ENCODE peak calls at places on chromosomes 16 and 17, in four cellular contexts. V is thyroid gland, N is uterus, J is ovary. W is an unnamed sample.

GRCh38 chr16:74558873-74559272 is 48.0 kb downstream of the GLG1 start:
- DNase-seq in J (no peak), N (no peak), V (no peak), W (no peak)

GRCh38 chr16:83344014-83344413 is 463.8 kb upstream of the HSBP1 start:
- DNase-seq in V (no peak), N (peak; percentile 37), J (no peak), W (no peak)

GRCh38 chr16:74438492-74438979 is 17.3 kb upstream of the CLEC18B start:
- DNase-seq in J (no peak), N (no peak), V (no peak), W (no peak)

GRCh38 chr17:22300731-22301352 is 608.5 kb downstream of the KCNJ18 start:
- DNase-seq in N (no peak), V (no peak), J (no peak), W (peak; percentile 73)

GRCh38 chr16:56286819-56287218 is 95.5 kb downstream of the GNAO1 start:
- DNase-seq in J (no peak), V (no peak), N (no peak), W (no peak)

GRCh38 chr16:82195917-82196494 is 26.0 kb upstream of the MPHOSPH6 start:
- DNase-seq in V (no peak), J (no peak), N (no peak), W (no peak)

GRCh38 chr17:78484300-78485159 is 92.7 kb downstream of the DNAH17 start:
- DNase-seq in N (no peak), J (no peak), V (no peak), W (peak; percentile 44)

GRCh38 chr17:17122781-17123483 is 80.7 kb downstream of the MPRIP start:
- DNase-seq in V (no peak), N (no peak), J (no peak), W (no peak)

GRCh38 chr16:4693956-4694663 is 748 bp downstream of the NUDT16L1 start:
- DNase-seq in N (peak; percentile 74), J (peak; percentile 75), V (peak; percentile 73), W (no peak)

GRCh38 chr16:57245472-57246113 is 534 bp downstream of the ARL2BP start:
- DNase-seq in V (peak; percentile 56), J (no peak), N (peak; percentile 36), W (peak; percentile 58)

DNA sequence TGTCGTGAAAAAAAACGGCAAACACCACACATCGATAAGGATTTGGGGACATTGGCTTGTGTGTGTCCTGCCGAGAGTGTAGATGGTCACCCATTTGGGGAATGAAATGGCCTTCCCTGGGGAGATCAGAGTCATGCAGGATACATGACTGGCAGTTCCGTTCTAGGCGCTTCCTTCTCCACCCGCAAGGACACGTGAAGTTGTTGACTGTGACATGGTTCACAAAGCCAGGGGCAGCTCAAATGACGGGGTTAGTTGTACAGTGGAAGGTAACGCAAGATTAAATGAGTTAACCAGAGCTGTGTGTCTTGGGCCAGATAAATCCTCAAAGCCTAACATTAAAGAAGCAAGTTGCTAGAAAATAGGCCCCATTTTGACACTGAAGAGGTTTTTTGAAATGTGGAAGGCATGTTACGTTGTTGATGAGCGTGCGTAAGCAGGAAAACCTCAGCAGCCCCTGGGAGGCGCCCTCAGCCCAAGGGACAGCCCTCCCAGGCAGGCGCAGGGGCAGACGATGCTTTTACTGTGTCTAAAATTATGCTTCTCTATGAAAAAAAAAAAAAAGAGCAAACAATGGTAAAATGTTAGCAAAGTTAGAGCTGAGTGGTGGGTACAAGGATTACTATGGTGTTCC is 35.9 kb upstream of the CHMP6 start:
- DNase-seq in N (peak; percentile 10), J (peak; percentile 17), V (no peak), W (no peak)
- H3K4me3 ChIP-seq in N (no peak overlapping the region), J (no peak overlapping the region), V (no peak overlapping the region), W (no peak overlapping the region)

DNA sequence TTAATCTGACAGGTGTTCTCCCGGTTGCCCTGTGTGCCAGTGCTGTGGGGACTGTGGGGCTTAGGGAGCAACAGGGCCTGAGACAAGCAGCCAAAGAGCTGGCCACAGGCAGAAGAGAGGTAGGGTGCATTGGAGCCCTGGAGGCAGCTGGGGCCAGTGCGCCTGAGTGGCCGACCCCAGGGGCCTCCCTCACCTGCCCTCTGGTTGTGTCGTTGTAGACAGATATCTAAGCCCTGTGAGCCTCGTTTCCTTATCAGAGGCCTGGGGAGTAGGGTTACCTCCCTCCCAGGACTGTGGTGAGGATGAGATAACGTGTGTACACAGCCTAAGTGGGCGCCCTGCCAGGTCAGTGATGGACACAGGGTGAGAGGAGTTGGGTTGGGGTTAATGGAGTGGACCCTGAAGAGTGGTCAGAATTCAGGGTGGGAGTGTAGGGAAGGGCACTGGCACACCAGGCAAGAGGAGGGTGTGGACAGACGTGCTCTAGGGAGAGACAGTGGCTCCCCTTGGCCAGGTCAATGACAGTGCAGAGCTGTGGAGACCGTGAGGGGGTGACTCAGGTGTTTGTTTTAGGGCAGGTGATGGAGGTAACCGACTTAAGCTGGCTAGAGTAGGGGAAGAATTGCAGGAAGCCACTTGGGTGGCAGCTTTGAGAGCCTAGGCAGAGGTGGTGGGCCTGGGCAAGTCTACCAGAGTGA is 3.4 kb downstream of the NARF start:
- DNase-seq in J (no peak), V (no peak), N (no peak), W (no peak)
- TF ChIP-seq POLR2A in J (no peak), V (no peak), N (no peak), W (no peak)

DNA sequence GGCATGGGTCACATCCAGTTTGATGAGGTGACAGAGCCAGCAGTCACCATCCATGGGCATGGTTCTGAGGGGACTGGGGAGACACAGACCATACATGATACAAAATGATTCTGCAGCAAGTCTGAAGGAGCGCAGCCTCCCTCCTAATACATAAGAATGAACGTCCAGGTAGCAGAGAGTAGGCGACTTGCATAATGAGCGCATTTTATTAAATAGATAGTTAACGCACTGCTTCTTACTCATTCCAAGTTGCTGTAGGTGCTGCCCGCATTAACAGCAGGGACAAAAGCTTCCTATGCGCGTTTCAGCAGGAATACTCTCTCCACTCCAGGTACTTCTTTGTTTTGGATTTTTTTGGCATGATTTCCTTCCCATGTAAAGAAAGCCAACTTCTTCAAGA is 73.8 kb downstream of the SLC5A11 start:
- DNase-seq in V (no peak), J (no peak), N (no peak), W (no peak)
- H3K36me3 ChIP-seq in V (peaks cover 40% of the 10 kb centered on the region), J (peaks cover 2% of the 10 kb centered on the region), N (no peaks in the 10 kb centered on the region), W (no peaks in the 10 kb centered on the region)

DNA sequence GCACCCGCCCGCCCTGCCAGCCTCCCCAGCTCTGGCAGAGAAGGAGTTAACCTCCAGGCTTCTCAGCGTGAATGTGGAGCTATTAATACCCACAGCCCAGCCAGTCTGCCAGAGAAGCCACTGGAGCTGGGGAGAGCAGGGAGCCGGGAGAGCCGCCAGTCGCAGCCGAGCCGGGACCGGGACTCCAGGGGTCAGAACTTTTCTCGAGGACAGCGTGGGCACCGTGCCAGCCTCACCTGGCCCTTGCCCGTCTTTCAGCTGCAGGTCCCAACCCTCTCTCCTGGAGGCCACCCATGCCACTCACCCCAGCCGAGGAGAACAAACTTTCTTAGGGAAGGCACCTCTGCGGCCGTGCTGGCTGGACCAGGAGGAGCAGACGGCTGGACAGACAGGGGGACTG is 33.8 kb upstream of the SBK1 start:
- DNase-seq in V (peak; percentile 91), J (peak; percentile 46), N (no peak), W (peak; percentile 36)
- H3K4me3 ChIP-seq in V (no peak overlapping the region), J (no peak overlapping the region), N (no peak overlapping the region), W (no peak overlapping the region)

GRCh38 chr17:19004601-19005441 is at the start of gene FAM83G:
- DNase-seq in V (peak; percentile 90), J (peak; percentile 78), N (peak; percentile 81), W (peak; percentile 45)
- TF ChIP-seq POLR2A in V (peak; percentile 88), J (no peak), N (peak; percentile 60), W (no peak)

DNA sequence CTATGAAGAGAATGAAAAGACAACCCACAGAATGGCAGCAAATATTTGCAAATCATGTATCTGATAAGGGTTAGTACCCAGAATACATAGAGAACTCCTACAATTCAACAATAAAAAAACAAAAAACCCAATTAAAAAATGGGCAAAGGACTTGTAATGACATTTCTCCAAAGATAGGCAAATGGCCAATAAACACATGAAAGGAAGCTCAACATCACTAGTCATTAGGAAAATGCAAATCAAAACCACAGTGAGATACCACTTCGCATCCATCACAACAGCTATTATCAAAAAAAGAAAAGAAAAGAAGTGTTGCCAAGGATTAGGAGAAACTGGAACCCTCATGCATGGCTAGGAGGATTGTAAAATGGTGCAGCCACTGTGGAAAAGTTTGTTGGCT is 45.1 kb upstream of the ARL6IP1 start:
- DNase-seq in V (no peak), J (no peak), N (no peak), W (no peak)
- H3K36me3 ChIP-seq in V (peaks cover 73% of the 10 kb centered on the region), J (no peaks in the 10 kb centered on the region), N (no peaks in the 10 kb centered on the region), W (no peaks in the 10 kb centered on the region)

GRCh38 chr17:38886643-38887010 is 16.8 kb downstream of the LASP1 start:
- DNase-seq in J (no peak), N (no peak), V (no peak), W (no peak)

GRCh38 chr17:38883592-38884526 is 14.0 kb downstream of the LASP1 start:
- DNase-seq in J (no peak), N (no peak), V (no peak), W (no peak)

GRCh38 chr17:38885728-38886642 is 16.1 kb downstream of the LASP1 start:
- DNase-seq in V (peak; percentile 50), J (no peak), N (no peak), W (no peak)

GRCh38 chr17:38881600-38882191 is 11.8 kb downstream of the LASP1 start:
- DNase-seq in V (peak; percentile 57), N (peak; percentile 74), J (peak; percentile 90), W (peak; percentile 79)

GRCh38 chr17:38885044-38885727 is 15.3 kb downstream of the LASP1 start:
- DNase-seq in V (no peak), J (no peak), N (no peak), W (no peak)
- H3K4me3 ChIP-seq in V (no peak overlapping the region), J (no peak overlapping the region), N (no peak overlapping the region), W (no peak overlapping the region)

GRCh38 chr17:61926831-61927210 is 961 bp downstream of the INTS2 start:
- DNase-seq in V (no peak), J (no peak), N (no peak), W (no peak)

GRCh38 chr17:61928101-61928436 is 287 bp upstream of the INTS2 start:
- DNase-seq in N (no peak), V (no peak), J (no peak), W (no peak)

DNA sequence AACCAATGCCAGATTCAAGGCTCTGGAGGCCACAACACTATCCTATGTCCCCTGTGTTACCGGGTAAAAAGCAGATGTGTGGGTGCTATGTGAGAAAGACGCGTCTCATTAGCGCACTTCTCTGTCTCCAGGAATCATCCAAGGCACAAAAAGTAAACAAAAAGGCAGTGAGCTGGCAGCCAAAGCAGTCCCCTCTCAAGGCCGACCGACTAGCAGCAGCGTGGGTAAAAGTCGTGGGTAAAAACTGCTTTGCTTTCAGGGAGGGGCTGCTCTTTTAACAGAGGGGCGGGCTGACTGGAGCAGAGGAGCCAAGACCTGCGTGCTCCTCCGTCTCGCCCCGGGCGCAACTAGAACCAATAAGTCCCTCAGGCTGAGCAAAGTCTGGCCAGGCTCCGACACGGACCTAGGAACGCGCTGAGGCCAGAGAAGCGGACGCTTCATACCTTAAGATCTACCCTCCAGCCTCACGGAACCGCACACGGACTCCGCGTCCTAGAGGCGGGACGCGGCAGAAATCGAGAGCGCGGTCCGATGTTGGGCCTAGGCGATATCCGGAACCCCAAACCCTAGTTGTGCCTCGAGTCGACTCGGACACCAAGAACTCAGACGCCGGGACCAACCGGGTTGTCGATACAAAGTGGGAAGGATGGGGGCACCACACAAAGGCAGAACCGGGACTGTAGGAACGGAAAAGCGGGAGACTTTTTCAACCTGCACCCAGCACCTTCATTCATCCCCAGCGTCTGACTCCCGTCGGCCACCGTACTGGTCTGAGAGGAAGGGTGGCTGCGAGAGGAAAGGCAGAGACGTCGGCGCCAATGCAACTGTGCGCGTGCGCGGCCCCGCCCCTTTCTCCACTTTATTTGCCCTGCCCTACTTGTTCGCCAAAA is at the start of gene INTS2:
- DNase-seq in J (peak; percentile 98), N (peak; percentile 96), V (peak; percentile 97), W (peak; percentile 97)
- TF ChIP-seq POLR2A in J (peak; percentile 87), N (peak; percentile 80), V (peak; percentile 81), W (peak; percentile 49)

GRCh38 chr17:28751600-28752366 is 8.0 kb downstream of the TRAF4 start:
- DNase-seq in N (no peak), V (no peak), J (peak; percentile 19), W (no peak)
- H3K36me3 ChIP-seq in N (no peaks in the 10 kb centered on the region), V (peaks cover 22% of the 10 kb centered on the region), J (no peaks in the 10 kb centered on the region), W (no peaks in the 10 kb centered on the region)

W was measured in testis.